ENCODE peak calls at places on chromosomes 4 and X, in four cellular contexts. One of them, this sample, is unnamed.

GRCh38 chr4:85929926-85930325 is 429.9 kb downstream of the MAPK10 start:
- DNase-seq in naive thymus-derived CD4-positive, alpha-beta T cell: no peak
- DNase-seq in neuronal stem cell: peak; percentile 44
- DNase-seq in right lobe of liver: peak; percentile 49
- DNase-seq in this sample: no peak

GRCh38 chrX:37942170-37942569 is 64.2 kb upstream of the SYTL5 start:
- DNase-seq in naive thymus-derived CD4-positive, alpha-beta T cell: no peak
- DNase-seq in neuronal stem cell: no peak
- DNase-seq in right lobe of liver: no peak
- DNase-seq in this sample: no peak

GRCh38 chr4:173367946-173368345 is 2.8 kb upstream of the SAP30 start:
- DNase-seq in naive thymus-derived CD4-positive, alpha-beta T cell: no peak
- DNase-seq in neuronal stem cell: no peak
- DNase-seq in right lobe of liver: no peak
- DNase-seq in this sample: no peak

GRCh38 chrX:119459181-119459580 is 9.1 kb upstream of the SLC25A5 start:
- DNase-seq in naive thymus-derived CD4-positive, alpha-beta T cell: no peak
- DNase-seq in neuronal stem cell: no peak
- DNase-seq in right lobe of liver: no peak
- DNase-seq in this sample: no peak

GRCh38 chr4:155960522-155960921 is 6.9 kb upstream of the CTSO start:
- DNase-seq in naive thymus-derived CD4-positive, alpha-beta T cell: no peak
- DNase-seq in neuronal stem cell: no peak
- DNase-seq in right lobe of liver: no peak
- DNase-seq in this sample: no peak

GRCh38 chrX:150200820-150201287 is 162.3 kb upstream of the MAMLD1 start:
- DNase-seq in naive thymus-derived CD4-positive, alpha-beta T cell: peak; percentile 54
- DNase-seq in neuronal stem cell: no peak
- DNase-seq in right lobe of liver: peak; percentile 44
- DNase-seq in this sample: no peak

GRCh38 chrX:40169193-40170086 is 71.7 kb upstream of the BCOR start:
- DNase-seq in naive thymus-derived CD4-positive, alpha-beta T cell: peak; percentile 73
- DNase-seq in neuronal stem cell: no peak
- DNase-seq in right lobe of liver: peak; percentile 53
- DNase-seq in this sample: peak; percentile 67

GRCh38 chr4:94486372-94486801 is 34.6 kb downstream of the PDLIM5 start:
- DNase-seq in naive thymus-derived CD4-positive, alpha-beta T cell: no peak
- DNase-seq in neuronal stem cell: no peak
- DNase-seq in right lobe of liver: no peak
- DNase-seq in this sample: no peak

GRCh38 chr4:15159477-15160019 is 157.3 kb downstream of the CPEB2 start:
- DNase-seq in naive thymus-derived CD4-positive, alpha-beta T cell: no peak
- DNase-seq in neuronal stem cell: no peak
- DNase-seq in right lobe of liver: no peak
- DNase-seq in this sample: no peak

GRCh38 chr4:168831919-168832745 is 177.9 kb downstream of the CBR4 start:
- DNase-seq in naive thymus-derived CD4-positive, alpha-beta T cell: peak; percentile 77
- DNase-seq in neuronal stem cell: peak; percentile 77
- DNase-seq in right lobe of liver: peak; percentile 84
- DNase-seq in this sample: peak; percentile 15

GRCh38 chr4:153185453-153185852 is 18.8 kb upstream of the TRIM2 start:
- DNase-seq in naive thymus-derived CD4-positive, alpha-beta T cell: no peak
- DNase-seq in neuronal stem cell: no peak
- DNase-seq in right lobe of liver: no peak
- DNase-seq in this sample: no peak

GRCh38 chr4:89316931-89317366 is 9.3 kb upstream of the GPRIN3 start:
- DNase-seq in naive thymus-derived CD4-positive, alpha-beta T cell: no peak
- DNase-seq in neuronal stem cell: no peak
- DNase-seq in right lobe of liver: no peak
- DNase-seq in this sample: peak; percentile 35

GRCh38 chr4:85147481-85148076 is 181.1 kb upstream of the WDFY3 start:
- DNase-seq in naive thymus-derived CD4-positive, alpha-beta T cell: no peak
- DNase-seq in neuronal stem cell: peak; percentile 23
- DNase-seq in right lobe of liver: peak; percentile 26
- DNase-seq in this sample: no peak

GRCh38 chr4:154560824-154561231 is 2.0 kb upstream of the FGB start:
- DNase-seq in naive thymus-derived CD4-positive, alpha-beta T cell: no peak
- DNase-seq in neuronal stem cell: no peak
- DNase-seq in right lobe of liver: no peak
- DNase-seq in this sample: no peak

GRCh38 chrX:130167040-130167439 is 1.4 kb upstream of the AIFM1 start:
- DNase-seq in naive thymus-derived CD4-positive, alpha-beta T cell: no peak
- DNase-seq in neuronal stem cell: no peak
- DNase-seq in right lobe of liver: no peak
- DNase-seq in this sample: no peak

GRCh38 chr4:22739933-22740332 is 47.2 kb downstream of the GBA3 start:
- DNase-seq in naive thymus-derived CD4-positive, alpha-beta T cell: no peak
- DNase-seq in neuronal stem cell: no peak
- DNase-seq in right lobe of liver: peak; percentile 18
- DNase-seq in this sample: no peak

GRCh38 chrX:103791233-103791632 is 14.6 kb downstream of the PLP1 start:
- DNase-seq in naive thymus-derived CD4-positive, alpha-beta T cell: no peak
- DNase-seq in neuronal stem cell: no peak
- DNase-seq in right lobe of liver: no peak
- DNase-seq in this sample: no peak
- H3K27ac ChIP-seq in naive thymus-derived CD4-positive, alpha-beta T cell: no peak overlapping the region
- H3K27ac ChIP-seq in neuronal stem cell: no peak overlapping the region
- H3K27ac ChIP-seq in right lobe of liver: no peak overlapping the region
- H3K27ac ChIP-seq in this sample: no peak overlapping the region

GRCh38 chr4:26748805-26749204 is 111.8 kb upstream of the STIM2 start:
- DNase-seq in naive thymus-derived CD4-positive, alpha-beta T cell: no peak
- DNase-seq in neuronal stem cell: no peak
- DNase-seq in right lobe of liver: no peak
- DNase-seq in this sample: no peak
- H3K4me1 ChIP-seq in naive thymus-derived CD4-positive, alpha-beta T cell: no peaks in the 10 kb centered on the region
- H3K4me1 ChIP-seq in neuronal stem cell: peaks cover 3% of the 10 kb centered on the region
- H3K4me1 ChIP-seq in right lobe of liver: no peaks in the 10 kb centered on the region
- H3K4me1 ChIP-seq in this sample: no peaks in the 10 kb centered on the region

GRCh38 chr4:2792396-2792710 is 532 bp upstream of the SH3BP2 start:
- DNase-seq in naive thymus-derived CD4-positive, alpha-beta T cell: no peak
- DNase-seq in neuronal stem cell: no peak
- DNase-seq in right lobe of liver: no peak
- DNase-seq in this sample: no peak
- H3K4me3 ChIP-seq in naive thymus-derived CD4-positive, alpha-beta T cell: no peak overlapping the region
- H3K4me3 ChIP-seq in neuronal stem cell: no peak overlapping the region
- H3K4me3 ChIP-seq in right lobe of liver: no peak overlapping the region
- H3K4me3 ChIP-seq in this sample: no peak overlapping the region

GRCh38 chr4:87849612-87850011 is 16.8 kb downstream of the MEPE start:
- DNase-seq in naive thymus-derived CD4-positive, alpha-beta T cell: no peak
- DNase-seq in neuronal stem cell: no peak
- DNase-seq in right lobe of liver: no peak
- DNase-seq in this sample: no peak

GRCh38 chr4:87848622-87849351 is 16.0 kb downstream of the MEPE start:
- DNase-seq in naive thymus-derived CD4-positive, alpha-beta T cell: no peak
- DNase-seq in neuronal stem cell: peak; percentile 37
- DNase-seq in right lobe of liver: peak; percentile 36
- DNase-seq in this sample: peak; percentile 2

GRCh38 chr4:87853108-87853507 is 20.3 kb downstream of the MEPE start:
- DNase-seq in naive thymus-derived CD4-positive, alpha-beta T cell: no peak
- DNase-seq in neuronal stem cell: peak; percentile 17
- DNase-seq in right lobe of liver: no peak
- DNase-seq in this sample: no peak

GRCh38 chr4:87851955-87852354 is 19.2 kb downstream of the MEPE start:
- DNase-seq in naive thymus-derived CD4-positive, alpha-beta T cell: no peak
- DNase-seq in neuronal stem cell: no peak
- DNase-seq in right lobe of liver: no peak
- DNase-seq in this sample: no peak

DNA sequence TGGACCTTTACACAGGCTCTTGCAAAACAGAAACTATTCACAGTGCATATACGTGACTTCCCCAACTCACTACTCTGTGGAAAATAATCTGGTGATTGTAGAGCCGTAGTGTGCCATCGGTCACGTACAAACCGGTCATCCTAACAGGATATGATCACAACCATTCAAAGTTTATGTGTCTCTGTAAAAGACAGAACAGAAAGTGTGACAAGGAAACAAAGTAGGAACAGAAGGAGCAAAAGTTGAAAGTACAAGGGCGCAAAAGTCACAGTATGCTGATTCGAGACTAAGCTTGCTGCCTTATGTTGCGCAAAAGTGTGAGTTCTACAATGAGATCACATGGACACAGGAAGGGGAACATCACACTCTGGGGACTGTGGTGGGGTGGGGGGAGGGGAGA is 18.6 kb downstream of the MEPE start:
- DNase-seq in naive thymus-derived CD4-positive, alpha-beta T cell: no peak
- DNase-seq in neuronal stem cell: no peak
- DNase-seq in right lobe of liver: peak; percentile 36
- DNase-seq in this sample: no peak
- H3K27ac ChIP-seq in naive thymus-derived CD4-positive, alpha-beta T cell: no peak overlapping the region
- H3K27ac ChIP-seq in neuronal stem cell: no peak overlapping the region
- H3K27ac ChIP-seq in right lobe of liver: no peak overlapping the region
- H3K27ac ChIP-seq in this sample: no peak overlapping the region

DNA sequence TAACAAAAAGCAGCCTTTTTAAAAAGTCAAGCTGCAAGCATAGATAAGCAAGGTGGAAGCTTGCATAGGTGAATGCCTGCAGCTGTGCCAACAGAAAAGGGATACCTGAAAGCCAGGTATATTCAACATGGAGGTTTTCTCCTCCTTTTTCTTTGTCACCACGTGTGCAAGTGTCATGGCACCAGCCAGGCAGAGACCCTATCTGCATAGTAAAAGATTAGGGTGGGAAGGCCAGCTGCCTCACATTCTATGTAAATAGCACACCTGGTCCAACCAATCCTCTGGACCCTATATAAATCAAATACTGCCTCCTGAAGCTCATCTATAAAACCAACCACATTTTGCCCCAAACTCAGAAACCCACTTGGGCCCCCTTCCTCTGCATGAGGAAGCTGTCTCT is 28.0 kb upstream of the PLK4 start:
- DNase-seq in naive thymus-derived CD4-positive, alpha-beta T cell: no peak
- DNase-seq in neuronal stem cell: no peak
- DNase-seq in right lobe of liver: no peak
- DNase-seq in this sample: no peak
- H3K4me1 ChIP-seq in naive thymus-derived CD4-positive, alpha-beta T cell: no peaks in the 10 kb centered on the region
- H3K4me1 ChIP-seq in neuronal stem cell: no peaks in the 10 kb centered on the region
- H3K4me1 ChIP-seq in right lobe of liver: no peaks in the 10 kb centered on the region
- H3K4me1 ChIP-seq in this sample: no peaks in the 10 kb centered on the region

GRCh38 chr4:3756343-3757059 is 9.7 kb upstream of the ADRA2C start:
- DNase-seq in naive thymus-derived CD4-positive, alpha-beta T cell: no peak
- DNase-seq in neuronal stem cell: no peak
- DNase-seq in right lobe of liver: no peak
- DNase-seq in this sample: no peak
- H3K4me3 ChIP-seq in naive thymus-derived CD4-positive, alpha-beta T cell: no peak overlapping the region
- H3K4me3 ChIP-seq in neuronal stem cell: no peak overlapping the region
- H3K4me3 ChIP-seq in right lobe of liver: no peak overlapping the region
- H3K4me3 ChIP-seq in this sample: no peak overlapping the region

DNA sequence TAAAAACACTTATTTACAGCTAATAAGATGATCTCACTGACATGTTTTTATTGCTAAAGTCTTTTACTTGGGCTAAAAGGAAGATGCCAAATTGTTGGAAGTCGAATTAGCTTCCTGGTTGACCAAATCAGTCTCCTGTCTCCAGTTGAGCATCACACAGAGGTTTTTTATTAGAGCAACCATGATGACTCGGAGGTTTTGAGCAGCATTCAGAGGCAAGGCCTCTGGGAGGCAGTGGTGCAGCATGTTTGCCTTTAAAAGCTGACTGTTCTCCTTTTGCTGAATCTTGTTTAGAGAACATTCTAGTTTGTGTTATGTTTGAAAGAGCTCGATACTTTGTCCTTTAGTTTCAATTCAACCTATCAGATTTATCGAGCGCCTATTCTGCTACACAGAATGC is 2.1 kb downstream of the UCHL1 start:
- DNase-seq in naive thymus-derived CD4-positive, alpha-beta T cell: no peak
- DNase-seq in neuronal stem cell: no peak
- DNase-seq in right lobe of liver: no peak
- DNase-seq in this sample: no peak
- H3K27ac ChIP-seq in naive thymus-derived CD4-positive, alpha-beta T cell: no peak overlapping the region
- H3K27ac ChIP-seq in neuronal stem cell: no peak overlapping the region
- H3K27ac ChIP-seq in right lobe of liver: no peak overlapping the region
- H3K27ac ChIP-seq in this sample: no peak overlapping the region

GRCh38 chr4:101269682-101270081 is 77.6 kb downstream of the PPP3CA start:
- DNase-seq in naive thymus-derived CD4-positive, alpha-beta T cell: no peak
- DNase-seq in neuronal stem cell: no peak
- DNase-seq in right lobe of liver: no peak
- DNase-seq in this sample: no peak

GRCh38 chr4:101264993-101265815 is 82.1 kb downstream of the PPP3CA start:
- DNase-seq in naive thymus-derived CD4-positive, alpha-beta T cell: no peak
- DNase-seq in neuronal stem cell: no peak
- DNase-seq in right lobe of liver: no peak
- DNase-seq in this sample: no peak

GRCh38 chr4:101264550-101264949 is 82.8 kb downstream of the PPP3CA start:
- DNase-seq in naive thymus-derived CD4-positive, alpha-beta T cell: no peak
- DNase-seq in neuronal stem cell: no peak
- DNase-seq in right lobe of liver: no peak
- DNase-seq in this sample: no peak

GRCh38 chr4:101262683-101263082 is 84.6 kb downstream of the PPP3CA start:
- DNase-seq in naive thymus-derived CD4-positive, alpha-beta T cell: no peak
- DNase-seq in neuronal stem cell: peak; percentile 8
- DNase-seq in right lobe of liver: no peak
- DNase-seq in this sample: no peak

DNA sequence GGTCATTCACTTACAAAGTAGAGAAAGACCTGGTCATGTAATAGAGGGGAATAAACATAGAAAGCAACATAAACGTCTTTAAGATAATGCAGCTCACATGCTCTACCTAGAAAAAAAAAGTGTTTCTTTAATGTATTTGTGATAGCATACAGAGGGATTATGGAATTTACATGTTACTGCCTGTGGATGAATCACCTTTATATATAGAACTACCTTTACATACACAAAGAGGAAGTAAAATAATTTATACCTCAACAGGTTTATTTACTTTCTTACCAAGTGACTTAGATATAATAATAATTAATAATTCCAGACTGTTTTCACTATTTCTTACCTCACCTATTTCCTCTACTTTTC is 81.5 kb downstream of the PPP3CA start:
- DNase-seq in naive thymus-derived CD4-positive, alpha-beta T cell: no peak
- DNase-seq in neuronal stem cell: no peak
- DNase-seq in right lobe of liver: no peak
- DNase-seq in this sample: no peak
- H3K4me1 ChIP-seq in naive thymus-derived CD4-positive, alpha-beta T cell: no peaks in the 10 kb centered on the region
- H3K4me1 ChIP-seq in neuronal stem cell: peaks cover 15% of the 10 kb centered on the region
- H3K4me1 ChIP-seq in right lobe of liver: no peaks in the 10 kb centered on the region
- H3K4me1 ChIP-seq in this sample: no peaks in the 10 kb centered on the region

DNA sequence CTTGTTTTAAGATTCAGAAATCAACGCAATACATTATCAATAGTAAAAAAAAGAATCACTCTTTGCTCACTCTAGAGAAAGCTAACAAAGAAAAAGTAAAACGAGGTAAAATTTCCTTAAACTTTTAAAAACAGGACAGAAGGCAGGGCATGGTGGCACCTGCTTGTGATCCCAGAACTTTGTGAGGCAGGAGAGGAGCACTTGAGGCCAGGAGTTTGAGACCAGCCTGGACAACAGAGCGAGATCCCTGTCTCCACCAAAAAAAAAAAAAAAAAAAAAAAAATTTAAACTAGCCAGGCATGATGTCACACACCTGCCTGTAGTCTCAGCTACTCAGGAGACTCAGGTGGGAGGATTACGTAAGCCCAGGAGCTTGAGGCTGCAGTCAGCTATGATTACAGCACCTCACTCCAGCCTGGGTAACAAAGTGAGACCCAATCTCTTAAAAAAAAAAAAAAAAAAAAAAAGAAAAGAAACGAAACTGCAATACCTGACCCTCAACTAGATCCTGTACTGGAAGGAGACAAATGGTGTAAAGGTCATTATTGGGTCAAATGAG is 3.5 kb downstream of the CCNI start:
- DNase-seq in naive thymus-derived CD4-positive, alpha-beta T cell: no peak
- DNase-seq in neuronal stem cell: no peak
- DNase-seq in right lobe of liver: no peak
- DNase-seq in this sample: peak; percentile 43
- H3K4me3 ChIP-seq in naive thymus-derived CD4-positive, alpha-beta T cell: no peak overlapping the region
- H3K4me3 ChIP-seq in neuronal stem cell: no peak overlapping the region
- H3K4me3 ChIP-seq in right lobe of liver: no peak overlapping the region
- H3K4me3 ChIP-seq in this sample: no peak overlapping the region

This sample was measured in effector memory CD4-positive, alpha-beta T cell.